ENCODE peak calls at places on chromosomes 4 and X, in eight cellular contexts. N is breast epithelium; I is NCI-H748 treated with DMSO at 0.1 percent for 48 hours; W is progenitor cell of endocrine pancreas; K is NCI-H510A treated with DMSO at 0.1 percent for 48 hours; D is osteocyte; P is endothelial cell; L is effector memory CD4-positive, alpha-beta T cell. M is an unnamed sample.
A peak's percentile ranks its signal among the peaks of the same experiment; 100 is the strongest.

GRCh38 chr4:35250771-35251170 is 993.5 kb downstream of the ARAP2 start:
- DNase-seq in N (no peak), I (no peak), W (no peak), K (peak; percentile 18), D (no peak), P (no peak), L (no peak), M (no peak)

GRCh38 chrX:68675466-68675865 is 28.0 kb downstream of the STARD8 start:
- DNase-seq in N (no peak), I (no peak), W (no peak), K (no peak), D (no peak), P (no peak), L (no peak), M (no peak)

GRCh38 chrX:39311646-39312045 is 510.4 kb downstream of the MID1IP1 start:
- DNase-seq in N (no peak), I (no peak), W (no peak), K (peak; percentile 28), D (no peak), P (no peak), L (no peak), M (no peak)

GRCh38 chr4:181202249-181202648 is 1041.0 kb upstream of the TENM3 start:
- DNase-seq in N (no peak), I (no peak), W (no peak), K (no peak), D (no peak), P (no peak), L (no peak), M (no peak)

GRCh38 chrX:23792861-23793553 is 10.0 kb downstream of the SAT1 start:
- DNase-seq in N (no peak), I (peak; percentile 76), W (no peak), K (peak; percentile 73), D (no peak), P (peak; percentile 8), L (no peak), M (no peak)

GRCh38 chr4:111064342-111064993 is 441.6 kb upstream of the PITX2 start:
- DNase-seq in N (no peak), I (no peak), W (no peak), K (no peak), D (no peak), P (no peak), L (no peak), M (no peak)

GRCh38 chrX:132365490-132365889 is 123.3 kb downstream of the MBNL3 start:
- DNase-seq in N (no peak), I (no peak), W (no peak), K (no peak), D (no peak), P (no peak), L (no peak), M (no peak)

GRCh38 chrX:17860811-17861495 is at the start of gene RAI2:
- DNase-seq in N (no peak), I (peak; percentile 58), W (peak; percentile 60), K (peak; percentile 16), D (no peak), P (peak; percentile 31), L (no peak), M (no peak)

GRCh38 chrX:86436116-86436515 is 287.9 kb downstream of the DACH2 start:
- DNase-seq in N (no peak), I (no peak), W (no peak), K (no peak), D (no peak), P (no peak), L (no peak), M (no peak)

GRCh38 chr4:176193126-176193525 is 2.3 kb downstream of the SPATA4 start:
- DNase-seq in N (no peak), I (no peak), W (no peak), K (peak; percentile 12), D (no peak), P (no peak), L (no peak), M (no peak)

GRCh38 chr4:6887591-6888371 is 21.8 kb upstream of the TBC1D14 start:
- DNase-seq in N (no peak), I (no peak), W (no peak), K (no peak), D (no peak), P (no peak), L (no peak), M (no peak)

GRCh38 chrX:13638021-13638420 is 14.9 kb upstream of the TCEANC start:
- DNase-seq in N (no peak), I (no peak), W (no peak), K (no peak), D (no peak), P (no peak), L (no peak), M (no peak)

GRCh38 chrX:120560405-120560841 is 339 bp downstream of the CUL4B start:
- DNase-seq in N (peak; percentile 25), I (no peak), W (no peak), K (peak; percentile 47), D (no peak), P (peak; percentile 4), L (no peak), M (no peak)

GRCh38 chrX:68832101-68832416 is 3.2 kb downstream of the EFNB1 start:
- DNase-seq in N (no peak), I (no peak), W (peak; percentile 8), K (no peak), D (peak; percentile 86), P (no peak), L (no peak), M (peak; percentile 40)

GRCh38 chrX:130393451-130394074 is 8.1 kb upstream of the GPR119 start:
- DNase-seq in N (no peak), I (peak; percentile 19), W (peak; percentile 23), K (peak; percentile 36), D (peak; percentile 83), P (peak; percentile 50), L (no peak), M (no peak)

GRCh38 chr4:107278791-107279481 is 242.8 kb upstream of the DKK2 start:
- DNase-seq in N (no peak), I (no peak), W (no peak), K (no peak), D (no peak), P (no peak), L (no peak), M (no peak)

GRCh38 chr4:153748378-153748777 is 11.4 kb downstream of the RNF175 start:
- DNase-seq in N (peak; percentile 50), I (no peak), W (no peak), K (no peak), D (peak; percentile 77), P (no peak), L (no peak), M (no peak)

GRCh38 chrX:78555401-78555980 is 103.6 kb downstream of the RTL3 start:
- DNase-seq in N (no peak), I (no peak), W (no peak), K (no peak), D (no peak), P (no peak), L (no peak), M (no peak)

GRCh38 chr4:35943606-35944005 is 300.7 kb downstream of the ARAP2 start:
- DNase-seq in N (no peak), I (no peak), W (no peak), K (no peak), D (no peak), P (no peak), L (no peak), M (no peak)

GRCh38 chrX:41759817-41760216 is 35.8 kb downstream of the GPR82 start:
- DNase-seq in N (no peak), I (no peak), W (no peak), K (no peak), D (no peak), P (peak; percentile 7), L (no peak), M (no peak)

GRCh38 chr4:109931318-109931717 is 18.6 kb downstream of the EGF start:
- DNase-seq in N (no peak), I (no peak), W (no peak), K (no peak), D (no peak), P (no peak), L (no peak), M (no peak)

GRCh38 chrX:65528705-65529340 is 5.8 kb downstream of the LAS1L start:
- DNase-seq in N (no peak), I (peak; percentile 0), W (peak; percentile 37), K (peak; percentile 5), D (no peak), P (peak; percentile 53), L (peak; percentile 11), M (no peak)

GRCh38 chr4:88953400-88953799 is 103.6 kb downstream of the FAM13A start:
- DNase-seq in N (no peak), I (no peak), W (no peak), K (peak; percentile 24), D (no peak), P (no peak), L (no peak), M (no peak)

GRCh38 chr4:37537484-37537883 is 148.7 kb downstream of the RELL1 start:
- DNase-seq in N (no peak), I (no peak), W (no peak), K (no peak), D (no peak), P (no peak), L (no peak), M (no peak)

GRCh38 chrX:21723814-21724213 is 34.1 kb downstream of the SMPX start:
- DNase-seq in N (no peak), I (no peak), W (no peak), K (no peak), D (no peak), P (no peak), L (no peak), M (no peak)

GRCh38 chr4:8189551-8190466 is 9.3 kb upstream of the SH3TC1 start:
- DNase-seq in N (no peak), I (no peak), W (no peak), K (no peak), D (no peak), P (no peak), L (no peak), M (no peak)

GRCh38 chrX:100745806-100746537 is 14.1 kb upstream of the SYTL4 start:
- DNase-seq in N (no peak), I (no peak), W (no peak), K (no peak), D (no peak), P (no peak), L (no peak), M (no peak)

GRCh38 chrX:103774070-103774642 is 2.5 kb upstream of the PLP1 start:
- DNase-seq in N (no peak), I (peak; percentile 1), W (no peak), K (peak; percentile 8), D (no peak), P (no peak), L (no peak), M (no peak)

GRCh38 chrX:16796298-16796697 is 10.0 kb downstream of the TXLNG start:
- DNase-seq in N (no peak), I (no peak), W (no peak), K (no peak), D (no peak), P (no peak), L (no peak), M (no peak)

GRCh38 chrX:46873746-46874145 is 36.9 kb downstream of the RP2 start:
- DNase-seq in N (no peak), I (no peak), W (no peak), K (no peak), D (no peak), P (no peak), L (no peak), M (no peak)

GRCh38 chr4:3487861-3488260 is 24.8 kb downstream of the DOK7 start:
- DNase-seq in N (no peak), I (no peak), W (no peak), K (no peak), D (no peak), P (no peak), L (no peak), M (no peak)

GRCh38 chr4:48483777-48484493 is 792 bp downstream of the SLC10A4 start:
- DNase-seq in N (no peak), I (no peak), W (peak; percentile 19), K (no peak), D (no peak), P (no peak), L (no peak), M (no peak)

GRCh38 chr4:147049940-147050852 is 104.5 kb upstream of the TTC29 start:
- DNase-seq in N (no peak), I (no peak), W (no peak), K (no peak), D (no peak), P (no peak), L (no peak), M (no peak)

GRCh38 chrX:41946973-41947612 is 23.7 kb upstream of the CASK start:
- DNase-seq in N (no peak), I (no peak), W (no peak), K (no peak), D (no peak), P (no peak), L (no peak), M (no peak)

M was measured in type B pancreatic cell.